ENCODE peak calls at places on chromosomes 7 and 10, in four cellular contexts. I is tibial nerve, W is RWPE1, R is cardiac muscle cell. Y is an unnamed sample.

GRCh38 chr10:116151076-116151475 is 121.9 kb downstream of the GFRA1 start:
- DNase-seq in I (no peak), W (no peak), R (no peak), Y (no peak)

GRCh38 chr10:124762281-124762680 is 18.1 kb upstream of the FAM53B start:
- DNase-seq in I (no peak), W (no peak), R (no peak), Y (no peak)

GRCh38 chr7:157274991-157275427 is 61.8 kb upstream of the DNAJB6 start:
- DNase-seq in I (no peak), W (no peak), R (no peak), Y (no peak)

GRCh38 chr7:142516038-142516501 is 233.2 kb upstream of the PRSS1 start:
- DNase-seq in I (no peak), W (peak), R (peak), Y (no peak)

GRCh38 chr7:55366461-55367138 is 1.5 kb downstream of the LANCL2 start:
- DNase-seq in I (no peak), W (no peak), R (peak), Y (no peak)

GRCh38 chr7:129163875-129164544 is 19.5 kb downstream of the TSPAN33 start:
- DNase-seq in I (peak), W (peak), R (peak), Y (no peak)

GRCh38 chr10:14751576-14752330 is 22.9 kb downstream of the FAM107B start:
- DNase-seq in I (peak), W (no peak), R (no peak), Y (peak)

GRCh38 chr10:101576229-101576863 is 11.7 kb downstream of the POLL start:
- DNase-seq in I (no peak), W (no peak), R (no peak), Y (no peak)

GRCh38 chr10:7045891-7046599 is 364.8 kb downstream of the SFMBT2 start:
- DNase-seq in I (no peak), W (no peak), R (no peak), Y (no peak)

GRCh38 chr7:47647213-47647985 is 65.5 kb upstream of the TNS3 start:
- DNase-seq in I (no peak), W (no peak), R (no peak), Y (no peak)
- H3K27ac ChIP-seq in I (no peak), W (no peak), R (no peak), Y (no peak)

GRCh38 chr7:116713918-116714317 is 41.9 kb downstream of the MET start:
- DNase-seq in I (no peak), W (no peak), R (no peak), Y (no peak)

GRCh38 chr7:116713500-116713899 is 41.5 kb downstream of the MET start:
- DNase-seq in I (no peak), W (no peak), R (no peak), Y (no peak)

GRCh38 chr7:116717137-116717536 is 45.1 kb downstream of the MET start:
- DNase-seq in I (no peak), W (no peak), R (no peak), Y (no peak)

GRCh38 chr7:116711790-116712189 is 39.8 kb downstream of the MET start:
- DNase-seq in I (no peak), W (no peak), R (no peak), Y (no peak)

GRCh38 chr7:116715087-116715486 is 43.1 kb downstream of the MET start:
- DNase-seq in I (no peak), W (no peak), R (no peak), Y (no peak)
- H3K27ac ChIP-seq in I (no peak), W (no peak), R (no peak), Y (no peak)

DNA sequence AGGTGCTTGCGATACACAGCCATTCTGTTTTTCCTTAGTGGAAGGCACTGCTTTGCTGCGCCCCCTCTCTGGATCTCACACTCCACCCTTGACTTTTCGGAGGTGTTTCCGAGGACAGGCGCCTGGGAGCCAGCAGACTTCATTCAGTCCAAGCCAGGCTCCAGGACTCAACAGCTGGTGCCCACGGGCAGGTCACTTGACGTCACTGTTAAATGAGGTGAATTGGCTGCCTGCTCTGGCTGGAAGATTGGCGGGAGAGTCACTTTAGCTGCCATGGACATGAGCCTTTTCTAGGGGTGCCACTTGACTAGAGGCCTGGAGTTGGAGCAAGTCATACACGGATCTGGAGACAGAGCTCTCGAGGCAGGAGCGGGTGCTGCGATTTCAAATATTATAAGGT is 3.2 kb downstream of the HTRA1 start:
- DNase-seq in I (no peak), W (no peak), R (no peak), Y (no peak)
- H3K27ac ChIP-seq in I (no peak), W (peak), R (no peak), Y (no peak)

DNA sequence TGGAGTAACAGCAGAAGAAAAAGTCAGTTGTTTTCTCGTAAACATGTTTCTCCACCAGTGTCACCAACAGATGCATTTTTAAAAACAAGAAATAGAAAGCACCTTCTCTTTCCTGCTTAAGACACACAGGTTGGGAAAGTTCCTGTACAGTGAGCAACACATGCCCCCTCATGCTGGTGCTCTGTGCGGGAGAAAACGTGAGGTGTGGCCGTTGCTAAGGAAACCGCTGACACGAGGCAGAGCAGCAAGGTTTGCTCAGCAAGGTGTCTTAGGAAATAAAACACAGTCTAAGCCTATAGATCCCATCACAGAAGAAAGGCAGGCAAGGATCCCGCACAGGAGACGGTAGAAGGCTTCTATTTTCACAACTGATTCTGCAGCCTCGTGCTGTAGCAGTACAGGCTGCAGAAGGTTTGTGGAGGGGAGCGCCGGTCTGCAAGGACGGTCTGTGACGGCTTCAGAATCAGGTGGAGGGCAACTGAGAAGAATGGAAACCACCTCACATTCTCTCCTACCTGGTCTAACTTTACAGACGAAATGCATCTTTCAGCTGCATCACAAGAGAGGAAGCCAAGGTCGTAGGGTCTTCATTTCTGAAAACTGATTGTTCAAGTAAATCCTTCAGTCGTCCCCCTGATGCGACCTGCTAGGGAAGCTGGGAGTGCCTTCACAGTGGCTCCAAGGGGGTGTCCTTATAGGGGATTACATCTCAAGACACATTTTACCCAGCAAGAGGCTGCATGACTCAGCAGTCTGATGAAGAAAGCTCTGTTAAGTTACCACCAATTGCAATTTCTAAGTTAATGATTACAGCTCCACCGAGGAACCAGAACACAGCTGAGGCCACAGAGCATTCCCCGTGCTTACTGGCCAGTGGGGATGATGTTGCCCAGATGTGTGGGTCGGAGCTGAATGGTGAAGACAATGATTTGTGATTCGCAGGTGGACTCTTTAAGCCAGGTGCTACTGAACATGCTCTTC is 150.7 kb upstream of the KLF14 start:
- DNase-seq in I (no peak), W (no peak), R (no peak), Y (no peak)
- H3K27ac ChIP-seq in I (no peak), W (peak), R (no peak), Y (peak)